ENCODE peak calls at places on chromosome 13, in ten cellular contexts. L is H4; F is iPS-NIHi11; S is left lung; G is stimulated activated CD8-positive, alpha-beta memory T cell treated with anti-CD3 and anti-CD28 coated beads, Interleukin-12 subunit alpha, Interleukin-12 subunit beta, amount 100 ng/mL, for 4 hours; Y is T-helper 9 cell; K is non-pigmented ciliary epithelial cell; N is stimulated activated CD4-positive, alpha-beta T cell treated with anti-CD3 and anti-CD28 coated beads, Interleukin-15, amount 100 ng/mL, for 1 hour; C is AG09309; P is cardiac muscle cell. Z is an unnamed sample.

GRCh38 chr13:101049166-101049850 is 367.0 kb downstream of the NALCN start:
- DNase-seq in C (no peak), Y (no peak), F (no peak), G (no peak), N (no peak), S (no peak), L (no peak), P (no peak), K (no peak), Z (peak)

GRCh38 chr13:110339263-110339662 is 32.2 kb downstream of the COL4A2 start:
- DNase-seq in K (no peak), S (no peak), P (no peak), Y (no peak), F (no peak), C (no peak), G (no peak), L (no peak), N (no peak), Z (no peak)

GRCh38 chr13:60227168-60227567 is 63.4 kb upstream of the DIAPH3 start:
- DNase-seq in N (no peak), C (no peak), Y (no peak), F (no peak), G (no peak), K (no peak), L (no peak), P (no peak), S (no peak), Z (no peak)

GRCh38 chr13:97539651-97540230 is 105.8 kb downstream of the RAP2A start:
- DNase-seq in G (no peak), P (no peak), F (no peak), K (no peak), N (no peak), L (no peak), S (no peak), C (no peak), Y (no peak), Z (peak)

GRCh38 chr13:37495046-37495445 is 103.5 kb downstream of the POSTN start:
- DNase-seq in L (peak), F (no peak), C (no peak), G (no peak), Y (no peak), P (no peak), K (no peak), S (no peak), N (no peak), Z (no peak)

GRCh38 chr13:23928985-23929384 is 31.7 kb upstream of the C1QTNF9B start:
- DNase-seq in C (peak), F (no peak), N (no peak), Y (no peak), P (no peak), G (no peak), S (no peak), K (peak), L (no peak), Z (peak)

GRCh38 chr13:60379837-60380236 is 17.2 kb upstream of the TDRD3 start:
- DNase-seq in P (no peak), N (no peak), G (no peak), K (no peak), C (no peak), S (no peak), Y (no peak), F (peak), L (no peak), Z (no peak)

GRCh38 chr13:22700488-22700887 is 480.3 kb upstream of the SGCG start:
- DNase-seq in P (no peak), G (no peak), N (no peak), Y (no peak), K (no peak), S (no peak), L (no peak), F (no peak), C (no peak), Z (no peak)

GRCh38 chr13:109156181-109156935 is 526.9 kb downstream of the MYO16 start:
- DNase-seq in S (no peak), P (no peak), Y (no peak), L (peak), K (peak), C (peak), G (no peak), N (no peak), F (no peak), Z (no peak)

GRCh38 chr13:95623141-95623540 is 21.4 kb downstream of the DZIP1 start:
- DNase-seq in K (no peak), C (no peak), Y (no peak), P (no peak), S (no peak), L (no peak), G (no peak), F (no peak), N (no peak), Z (no peak)

GRCh38 chr13:38630780-38631179 is 56.1 kb upstream of the FREM2 start:
- DNase-seq in L (peak), P (no peak), K (no peak), Y (no peak), C (no peak), S (no peak), N (no peak), G (no peak), F (no peak), Z (no peak)

GRCh38 chr13:22227895-22228294 is 557.0 kb downstream of the FGF9 start:
- DNase-seq in C (no peak), G (no peak), F (no peak), L (no peak), P (no peak), Y (no peak), S (no peak), K (no peak), N (no peak), Z (no peak)

GRCh38 chr13:27696731-27697130 is 75.0 kb downstream of the POLR1D start:
- DNase-seq in L (no peak), N (no peak), G (no peak), P (no peak), Y (no peak), C (no peak), F (no peak), K (no peak), S (no peak), Z (no peak)

GRCh38 chr13:80113714-80114454 is 227.0 kb downstream of the SPRY2 start:
- DNase-seq in K (no peak), G (no peak), N (no peak), P (no peak), F (no peak), C (no peak), L (no peak), S (no peak), Y (no peak), Z (no peak)

GRCh38 chr13:25300861-25301346 is 521 bp upstream of the NUP58 start:
- DNase-seq in K (no peak), S (peak), C (no peak), G (peak), P (no peak), N (peak), L (no peak), F (peak), Y (no peak), Z (no peak)

GRCh38 chr13:24267283-24267682 is 42.1 kb upstream of the C1QTNF9 start:
- DNase-seq in K (no peak), Y (no peak), G (no peak), F (no peak), C (no peak), P (no peak), S (no peak), L (no peak), N (no peak), Z (no peak)

GRCh38 chr13:97113231-97114001 is 108.7 kb upstream of the MBNL2 start:
- DNase-seq in P (no peak), Y (no peak), L (no peak), F (no peak), S (no peak), K (no peak), G (no peak), C (no peak), N (no peak), Z (no peak)

GRCh38 chr13:24012648-24013047 is 115.3 kb upstream of the C1QTNF9B start:
- DNase-seq in K (no peak), F (no peak), L (no peak), S (no peak), P (no peak), N (no peak), G (no peak), C (no peak), Y (no peak), Z (no peak)

GRCh38 chr13:93652942-93653341 is 426.3 kb downstream of the GPC6 start:
- DNase-seq in K (no peak), P (no peak), C (no peak), F (no peak), L (no peak), N (no peak), G (no peak), S (no peak), Y (no peak), Z (no peak)

GRCh38 chr13:104301216-104301975 is 1235.2 kb upstream of the SLC10A2 start:
- DNase-seq in F (no peak), S (no peak), K (no peak), N (no peak), C (no peak), L (peak), G (no peak), Y (no peak), P (no peak), Z (no peak)